ENCODE peak calls at places on chromosomes 4 and X, in seven cellular contexts. L, G, S, E, B, A and U are unnamed samples.

GRCh38 chrX:150570512-150570911 is 2.1 kb downstream of the MTM1 start:
- DNase-seq in L (no peak), G (peak), S (no peak), E (no peak), B (peak), A (no peak), U (no peak)

GRCh38 chr4:64897683-64898082 is 488.4 kb upstream of the TECRL start:
- DNase-seq in L (no peak), G (no peak), S (no peak), E (no peak), B (no peak), A (no peak), U (no peak)

GRCh38 chrX:80810365-80810978 is 795 bp upstream of the BRWD3 start:
- DNase-seq in L (no peak), G (no peak), S (no peak), E (no peak), B (no peak), A (no peak), U (no peak)

GRCh38 chrX:40867352-40867751 is 132.0 kb upstream of the MED14 start:
- DNase-seq in L (peak), G (peak), S (no peak), E (no peak), B (no peak), A (no peak), U (no peak)

GRCh38 chr4:7650606-7651400 is 216.1 kb upstream of the PSAPL1 start:
- DNase-seq in L (no peak), G (peak), S (no peak), E (no peak), B (peak), A (no peak), U (no peak)

GRCh38 chr4:146520894-146521542 is 722 bp downstream of the SLC10A7 start:
- DNase-seq in L (peak), G (peak), S (no peak), E (peak), B (peak), A (no peak), U (peak)

GRCh38 chr4:30718021-30718888 is 1.9 kb upstream of the PCDH7 start:
- DNase-seq in L (peak), G (peak), S (no peak), E (no peak), B (no peak), A (peak), U (no peak)

GRCh38 chr4:107153228-107153627 is 117.1 kb upstream of the DKK2 start:
- DNase-seq in L (peak), G (peak), S (no peak), E (no peak), B (no peak), A (no peak), U (no peak)

GRCh38 chrX:95919605-95920004 is 765.0 kb upstream of the DIAPH2 start:
- DNase-seq in L (no peak), G (no peak), S (no peak), E (no peak), B (no peak), A (no peak), U (no peak)

GRCh38 chr4:126757219-126757618 is 875.5 kb upstream of the INTU start:
- DNase-seq in L (peak), G (peak), S (no peak), E (no peak), B (no peak), A (no peak), U (no peak)

GRCh38 chr4:122992111-122992510 is 69.7 kb upstream of the NUDT6 start:
- DNase-seq in L (no peak), G (peak), S (no peak), E (no peak), B (no peak), A (no peak), U (no peak)

GRCh38 chrX:74521961-74522833 is 92.2 kb downstream of the RLIM start:
- DNase-seq in L (peak), G (peak), S (no peak), E (no peak), B (no peak), A (no peak), U (no peak)

GRCh38 chrX:66030505-66031317 is 9.2 kb downstream of the VSIG4 start:
- DNase-seq in L (no peak), G (no peak), S (no peak), E (no peak), B (peak), A (no peak), U (no peak)

GRCh38 chr4:83234902-83235644 is 49.5 kb downstream of the COQ2 start:
- DNase-seq in L (no peak), G (no peak), S (no peak), E (no peak), B (no peak), A (no peak), U (no peak)

GRCh38 chr4:135917016-135917415 is 1615.3 kb downstream of the PCDH18 start:
- DNase-seq in L (no peak), G (no peak), S (no peak), E (no peak), B (no peak), A (no peak), U (no peak)

GRCh38 chr4:150385606-150386005 is 196.3 kb upstream of the MAB21L2 start:
- DNase-seq in L (peak), G (peak), S (no peak), E (no peak), B (no peak), A (no peak), U (peak)

GRCh38 chr4:21090098-21090666 is 389.9 kb downstream of the PACRGL start:
- DNase-seq in L (no peak), G (no peak), S (no peak), E (no peak), B (no peak), A (no peak), U (no peak)

GRCh38 chrX:53437211-53437610 is 3.0 kb upstream of the HSD17B10 start:
- DNase-seq in L (no peak), G (no peak), S (no peak), E (no peak), B (peak), A (no peak), U (no peak)

GRCh38 chr4:165052627-165053026 is 1.0 kb upstream of the TRIM75 start:
- DNase-seq in L (no peak), G (no peak), S (no peak), E (no peak), B (no peak), A (no peak), U (no peak)

GRCh38 chr4:184345573-184345922 is 127.9 kb upstream of the ENPP6 start:
- DNase-seq in L (no peak), G (no peak), S (no peak), E (no peak), B (no peak), A (no peak), U (no peak)